ENCODE peak calls at places on chromosomes 11 and 22, in eight cellular contexts. G is H54, F is WTC11, L is tibial artery, K is GOT3, M is Calu3, U is sciatic nerve, C is AG04449. Z is an unnamed sample.
A peak's percentile ranks its signal among the peaks of the same experiment; 100 is the strongest.

GRCh38 chr11:80462211-80462610 is 1021.4 kb upstream of the TENM4 start:
- DNase-seq in L (no peak), F (no peak), U (no peak), G (peak; percentile 20), C (no peak), K (no peak), M (no peak), Z (no peak)

GRCh38 chr22:19890502-19891349 is 36.1 kb upstream of the GNB1L start:
- DNase-seq in K (no peak), C (no peak), F (no peak), L (no peak), G (no peak), M (no peak), U (no peak), Z (no peak)

GRCh38 chr11:70364745-70365535 is 33.4 kb upstream of the CTTN start:
- DNase-seq in G (no peak), L (no peak), F (no peak), K (no peak), U (no peak), M (no peak), C (no peak), Z (no peak)

GRCh38 chr22:44915441-44915840 is 94.4 kb downstream of the PHF21B start:
- DNase-seq in L (peak; percentile 43), M (no peak), F (no peak), K (no peak), G (no peak), C (no peak), U (peak; percentile 28), Z (no peak)

GRCh38 chr11:15158351-15159015 is 43.8 kb downstream of the INSC start:
- DNase-seq in C (no peak), F (no peak), U (no peak), L (no peak), G (peak; percentile 7), K (no peak), M (no peak), Z (no peak)

GRCh38 chr22:37244114-37244921 is at the start of gene RAC2:
- DNase-seq in L (peak; percentile 79), C (no peak), F (peak; percentile 57), U (peak; percentile 71), G (peak; percentile 38), M (peak; percentile 79), K (no peak), Z (peak; percentile 73)

GRCh38 chr11:10414181-10414580 is 40.9 kb upstream of the AMPD3 start:
- DNase-seq in L (no peak), K (no peak), U (no peak), F (no peak), C (no peak), M (no peak), G (no peak), Z (no peak)

GRCh38 chr11:80519591-80520258 is 1078.9 kb upstream of the TENM4 start:
- DNase-seq in C (no peak), G (no peak), L (no peak), K (no peak), U (no peak), F (no peak), M (no peak), Z (no peak)

GRCh38 chr22:39725351-39726035 is 154.9 kb downstream of the CACNA1I start:
- DNase-seq in L (peak; percentile 32), M (no peak), F (no peak), K (no peak), C (no peak), U (no peak), G (no peak), Z (no peak)

GRCh38 chr22:35860087-35860733 is 142.5 kb downstream of the APOL5 start:
- DNase-seq in U (no peak), L (no peak), F (no peak), C (no peak), M (no peak), K (no peak), G (no peak), Z (no peak)

GRCh38 chr11:61254403-61255025 is 13.5 kb downstream of the PGA5 start:
- DNase-seq in F (peak; percentile 85), U (peak; percentile 72), C (no peak), G (peak; percentile 85), K (no peak), L (no peak), M (peak; percentile 74), Z (peak; percentile 84)

GRCh38 chr11:2205214-2205770 is 33.7 kb upstream of the TH start:
- DNase-seq in K (no peak), C (no peak), L (peak; percentile 39), G (no peak), F (peak; percentile 3), M (no peak), U (peak; percentile 22), Z (no peak)

GRCh38 chr22:40334899-40335298 is 11.4 kb upstream of the ADSL start:
- DNase-seq in U (no peak), C (no peak), F (no peak), G (no peak), L (no peak), M (no peak), K (no peak), Z (no peak)

GRCh38 chr22:41908409-41909289 is 6.2 kb downstream of the SHISA8 start:
- DNase-seq in F (no peak), U (no peak), G (no peak), L (no peak), M (no peak), K (no peak), C (no peak), Z (peak; percentile 63)

GRCh38 chr11:33895752-33896137 is 3.9 kb upstream of the LMO2 start:
- DNase-seq in K (no peak), C (no peak), G (no peak), L (no peak), M (no peak), U (no peak), F (no peak), Z (peak; percentile 8)

GRCh38 chr11:113722221-113722620 is 16.1 kb upstream of the TMPRSS5 start:
- DNase-seq in L (no peak), U (peak; percentile 66), G (no peak), M (no peak), F (no peak), K (no peak), C (no peak), Z (no peak)

GRCh38 chr22:27308513-27308912 is 493.0 kb downstream of the MN1 start:
- DNase-seq in K (no peak), G (no peak), M (no peak), L (no peak), U (no peak), C (no peak), F (no peak), Z (no peak)

GRCh38 chr11:3796796-3797328 is 492 bp downstream of the NUP98 start:
- DNase-seq in F (no peak), U (no peak), L (no peak), G (no peak), C (no peak), K (no peak), M (no peak), Z (no peak)

GRCh38 chr11:87097582-87097981 is 59.8 kb downstream of the TMEM135 start:
- DNase-seq in U (no peak), F (peak; percentile 68), M (peak; percentile 40), C (no peak), G (peak; percentile 9), L (no peak), K (no peak), Z (peak; percentile 51)

GRCh38 chr22:25105817-25106650 is 93.6 kb upstream of the CRYBB3 start:
- DNase-seq in G (no peak), M (no peak), L (no peak), F (no peak), C (no peak), K (no peak), U (no peak), Z (no peak)

GRCh38 chr11:3840289-3840869 is 380 bp downstream of the RHOG start:
- DNase-seq in U (no peak), F (no peak), C (no peak), G (no peak), M (no peak), L (peak; percentile 71), K (no peak), Z (peak; percentile 64)

GRCh38 chr11:30172158-30172557 is 58.7 kb upstream of the FSHB start:
- DNase-seq in C (no peak), K (no peak), M (no peak), L (no peak), F (no peak), U (no peak), G (no peak), Z (no peak)

GRCh38 chr11:67606150-67606476 is 623 bp upstream of the NDUFV1 start:
- DNase-seq in F (no peak), M (no peak), G (no peak), K (no peak), U (peak; percentile 62), C (no peak), L (no peak), Z (no peak)

GRCh38 chr22:37733625-37734401 is 37.0 kb downstream of the TRIOBP start:
- DNase-seq in F (no peak), K (no peak), L (no peak), M (no peak), U (no peak), C (no peak), G (no peak), Z (no peak)

GRCh38 chr11:120522736-120523135 is 11.2 kb downstream of the GRIK4 start:
- DNase-seq in M (no peak), L (peak; percentile 35), U (peak; percentile 38), C (no peak), F (no peak), G (no peak), K (no peak), Z (no peak)

GRCh38 chr11:69062169-69062855 is 13.6 kb downstream of the TPCN2 start:
- DNase-seq in C (no peak), U (no peak), L (no peak), K (no peak), M (no peak), G (no peak), F (no peak), Z (no peak)